ENCODE peak calls at places on chromosomes 1 and 21, in six cellular contexts. O, S, V, A, L and N are unnamed samples.

GRCh38 chr1:151593651-151594625 is 17.9 kb upstream of the SNX27 start:
- DNase-seq in O (peak; percentile 89), A (peak; percentile 76), S (peak; percentile 74), V (peak; percentile 55), L (peak; percentile 76), N (peak; percentile 89)

GRCh38 chr1:897176-897575 is 26.5 kb upstream of the SAMD11 start:
- DNase-seq in V (no peak), A (no peak), L (no peak), S (no peak), O (no peak), N (peak; percentile 2)

GRCh38 chr1:118928739-118929554 is 59.2 kb downstream of the TBX15 start:
- DNase-seq in O (peak; percentile 7), S (no peak), A (no peak), V (peak; percentile 7), L (peak; percentile 16), N (peak; percentile 45)

GRCh38 chr1:115838805-115839705 is 1.9 kb downstream of the NHLH2 start:
- DNase-seq in A (peak; percentile 35), O (peak; percentile 51), L (no peak), V (peak; percentile 61), S (no peak), N (no peak)

GRCh38 chr1:204201651-204202050 is 5.4 kb upstream of the KISS1 start:
- DNase-seq in V (no peak), A (no peak), S (no peak), O (no peak), L (no peak), N (no peak)

GRCh38 chr21:25850126-25850831 is 115.5 kb downstream of the GABPA start:
- DNase-seq in O (no peak), S (no peak), L (no peak), A (no peak), V (no peak), N (no peak)

GRCh38 chr21:44443891-44444285 is 11.4 kb upstream of the LRRC3 start:
- DNase-seq in A (no peak), O (no peak), V (no peak), S (no peak), L (no peak), N (no peak)

GRCh38 chr1:64282353-64282752 is 78.9 kb downstream of the UBE2U start:
- DNase-seq in O (no peak), L (no peak), V (no peak), S (no peak), A (peak; percentile 56), N (no peak)

GRCh38 chr1:166902279-166902678 is 26.2 kb upstream of the TADA1 start:
- DNase-seq in V (peak; percentile 43), S (no peak), A (no peak), O (no peak), L (peak; percentile 77), N (no peak)

GRCh38 chr1:19402031-19402430 is 83.3 kb downstream of the CAPZB start:
- DNase-seq in O (no peak), A (no peak), L (no peak), V (no peak), S (no peak), N (no peak)

GRCh38 chr1:25360596-25361581 is 22.8 kb downstream of the TMEM50A start:
- DNase-seq in L (peak; percentile 67), A (no peak), S (no peak), V (peak; percentile 52), O (no peak), N (no peak)

GRCh38 chr1:237814319-237814924 is 76.3 kb downstream of the ZP4 start:
- DNase-seq in S (no peak), V (no peak), O (no peak), L (peak; percentile 27), A (no peak), N (peak; percentile 37)

GRCh38 chr1:36781098-36781497 is 253.2 kb downstream of the GRIK3 start:
- DNase-seq in V (no peak), L (no peak), A (no peak), O (no peak), S (no peak), N (no peak)

GRCh38 chr1:224757508-224757907 is 141.4 kb downstream of the CNIH3 start:
- DNase-seq in S (no peak), V (no peak), O (no peak), L (no peak), A (no peak), N (no peak)

GRCh38 chr1:116309090-116309870 is 63.8 kb upstream of the ATP1A1 start:
- DNase-seq in O (no peak), S (no peak), V (no peak), L (no peak), A (no peak), N (no peak)

GRCh38 chr1:22402336-22403053 is 49.2 kb upstream of the ZBTB40 start:
- DNase-seq in L (no peak), V (no peak), A (no peak), S (no peak), O (no peak), N (no peak)

GRCh38 chr1:12435639-12436344 is 182.2 kb downstream of the DHRS3 start:
- DNase-seq in S (no peak), A (no peak), O (peak; percentile 23), V (no peak), L (peak; percentile 25), N (no peak)

GRCh38 chr1:3945222-3945621 is 45.1 kb upstream of the C1orf174 start:
- DNase-seq in L (no peak), V (no peak), S (no peak), O (no peak), A (no peak), N (no peak)

GRCh38 chr1:232172556-232172955 is 457.4 kb downstream of the SIPA1L2 start:
- DNase-seq in O (no peak), A (no peak), L (no peak), S (no peak), V (no peak), N (no peak)

GRCh38 chr1:7785108-7785507 is 1.0 kb downstream of the PER3 start:
- DNase-seq in S (no peak), A (no peak), L (no peak), O (no peak), V (no peak), N (no peak)

GRCh38 chr21:32320726-32321125 is 22.1 kb downstream of the MRAP start:
- DNase-seq in L (no peak), S (no peak), O (no peak), A (no peak), V (no peak), N (no peak)